ENCODE peak calls at places on chromosomes 13 and 19, in four cellular contexts. U is stimulated activated naive CD8-positive, alpha-beta T cell treated with anti-CD3 and anti-CD28 coated beads, Interleukin-15, Interleukin-2, amounts not matched to agents 100 U/mL and 50 U/mL, for 24 hours; A is astrocyte of the cerebellum; P is HFF-Myc. X is an unnamed sample.

GRCh38 chr19:23554548-23554947 is 132.5 kb downstream of the ZNF675 start:
- DNase-seq in U (no peak), P (no peak), A (no peak), X (no peak)

GRCh38 chr13:28716511-28716910 is 2.3 kb downstream of the SLC46A3 start:
- DNase-seq in U (no peak), P (peak; percentile 68), A (no peak), X (no peak)

GRCh38 chr13:75480691-75481175 is 1.2 kb downstream of the TBC1D4 start:
- DNase-seq in P (peak; percentile 30), U (peak; percentile 38), A (no peak), X (peak; percentile 72)

GRCh38 chr19:5664515-5664914 is 15.8 kb downstream of the MICOS13 start:
- DNase-seq in P (no peak), A (no peak), U (no peak), X (no peak)

GRCh38 chr19:58516964-58517833 is 2.4 kb downstream of the ZBTB45 start:
- DNase-seq in P (no peak), A (no peak), U (no peak), X (no peak)

GRCh38 chr13:94829801-94830200 is 117.5 kb upstream of the SOX21 start:
- DNase-seq in P (no peak), U (no peak), A (no peak), X (no peak)

GRCh38 chr19:6021878-6022569 is 44.1 kb upstream of the RANBP3 start:
- DNase-seq in U (peak; percentile 86), A (peak; percentile 46), P (peak; percentile 56), X (peak; percentile 89)

GRCh38 chr19:18109731-18110671 is 12.4 kb downstream of the MAST3 start:
- DNase-seq in P (no peak), U (peak; percentile 59), A (no peak), X (no peak)

GRCh38 chr13:73245271-73245670 is 186.5 kb downstream of the KLF5 start:
- DNase-seq in U (no peak), A (no peak), P (no peak), X (no peak)

GRCh38 chr19:3065675-3066357 is 3.5 kb upstream of the TLE5 start:
- DNase-seq in P (no peak), U (no peak), A (no peak), X (no peak)

GRCh38 chr19:16373539-16373938 is 48.9 kb downstream of the KLF2 start:
- DNase-seq in U (no peak), P (peak; percentile 21), A (no peak), X (no peak)

GRCh38 chr19:18514800-18515682 is 6.8 kb downstream of the ELL start:
- DNase-seq in A (no peak), P (no peak), U (no peak), X (no peak)

GRCh38 chr19:7614859-7615741 is 14.2 kb downstream of the XAB2 start:
- DNase-seq in P (no peak), A (no peak), U (no peak), X (no peak)

GRCh38 chr19:53157601-53158000 is 1.3 kb downstream of the ZNF347 start:
- DNase-seq in U (no peak), P (no peak), A (no peak), X (no peak)

GRCh38 chr19:47272448-47273312 is 2.0 kb upstream of the INAFM1 start:
- DNase-seq in A (no peak), P (no peak), U (peak; percentile 61), X (no peak)

GRCh38 chr13:75769141-75769905 is 133.2 kb downstream of the LMO7 start:
- DNase-seq in A (no peak), U (no peak), P (peak; percentile 80), X (no peak)

GRCh38 chr13:109782823-109783411 is 3.5 kb downstream of the IRS2 start:
- DNase-seq in U (no peak), A (no peak), P (no peak), X (no peak)

GRCh38 chr13:41263261-41263971 is at the start of gene MTRF1:
- DNase-seq in A (peak; percentile 41), P (peak; percentile 49), U (peak; percentile 77), X (peak; percentile 87)

GRCh38 chr19:9144920-9145319 is 4.7 kb downstream of the ZNF317 start:
- DNase-seq in U (no peak), P (no peak), A (no peak), X (peak; percentile 40)

GRCh38 chr19:53511933-53512374 is 26.0 kb upstream of the ZNF331 start:
- DNase-seq in U (peak; percentile 54), P (no peak), A (no peak), X (peak; percentile 69)

GRCh38 chr19:40585677-40586422 is 9.2 kb downstream of the SHKBP1 start:
- DNase-seq in P (no peak), A (no peak), U (no peak), X (no peak)

GRCh38 chr13:24627864-24628418 is 52.3 kb upstream of the ATP12A start:
- DNase-seq in P (no peak), U (no peak), A (no peak), X (no peak)

GRCh38 chr19:13902993-13903555 is 2.8 kb downstream of the BRME1 start:
- DNase-seq in U (peak; percentile 43), P (no peak), A (no peak), X (peak; percentile 47)

GRCh38 chr13:76641056-76641455 is 245.1 kb downstream of the KCTD12 start:
- DNase-seq in U (no peak), A (peak; percentile 35), P (no peak), X (no peak)

X was measured in erythroblast.